ENCODE peak calls at places on chromosome 16, in four cellular contexts. F, T, D and O are unnamed samples.

GRCh38 chr16:65289022-65289421 is 167.2 kb upstream of the CDH11 start:
- DNase-seq in F (no peak), T (no peak), D (no peak), O (no peak)

GRCh38 chr16:83117810-83118209 is 491.0 kb downstream of the CDH13 start:
- DNase-seq in F (no peak), T (no peak), D (no peak), O (no peak)

GRCh38 chr16:81723098-81723723 is 55.9 kb upstream of the PLCG2 start:
- DNase-seq in F (no peak), T (peak; percentile 90), D (peak; percentile 83), O (peak; percentile 77)

GRCh38 chr16:3175157-3176153 is 12.5 kb upstream of the OR1F1 start:
- DNase-seq in F (no peak), T (no peak), D (no peak), O (peak; percentile 76)

GRCh38 chr16:74309789-74310781 is 13.5 kb downstream of the PSMD7 start:
- DNase-seq in F (no peak), T (peak; percentile 55), D (peak; percentile 66), O (peak; percentile 24)

GRCh38 chr16:84026601-84027000 is 16.0 kb downstream of the SLC38A8 start:
- DNase-seq in F (no peak), T (no peak), D (no peak), O (no peak)

GRCh38 chr16:3589441-3589921 is 12.3 kb upstream of the NLRC3 start:
- DNase-seq in F (no peak), T (no peak), D (no peak), O (no peak)

GRCh38 chr16:4800290-4801041 is 2.0 kb downstream of the ROGDI start:
- DNase-seq in F (no peak), T (no peak), D (no peak), O (no peak)

GRCh38 chr16:12314786-12315185 is 338.3 kb downstream of the SNX29 start:
- DNase-seq in F (no peak), T (no peak), D (no peak), O (no peak)

GRCh38 chr16:2470603-2471015 is 488 bp upstream of the NTN3 start:
- DNase-seq in F (no peak), T (peak; percentile 67), D (no peak), O (no peak)

GRCh38 chr16:53905028-53905427 is 201.1 kb downstream of the FTO start:
- DNase-seq in F (no peak), T (no peak), D (no peak), O (no peak)

GRCh38 chr16:85010446-85010930 is 847 bp downstream of the ZDHHC7 start:
- DNase-seq in F (no peak), T (no peak), D (no peak), O (no peak)

GRCh38 chr16:6562985-6563384 is 769.7 kb upstream of the RBFOX1 start:
- DNase-seq in F (no peak), T (no peak), D (no peak), O (no peak)

GRCh38 chr16:19771040-19771439 is 53.0 kb downstream of the IQCK start:
- DNase-seq in F (no peak), T (no peak), D (no peak), O (no peak)

GRCh38 chr16:60731329-60731728 is 1304.9 kb downstream of the CDH8 start:
- DNase-seq in F (no peak), T (no peak), D (no peak), O (no peak)

GRCh38 chr16:83975646-83976260 is 7.7 kb downstream of the NECAB2 start:
- DNase-seq in F (no peak), T (no peak), D (no peak), O (no peak)

GRCh38 chr16:31529398-31530312 is 2.0 kb downstream of the AHSP start:
- DNase-seq in F (no peak), T (no peak), D (no peak), O (no peak)

GRCh38 chr16:80117731-80118130 is 423.1 kb upstream of the DYNLRB2 start:
- DNase-seq in F (no peak), T (no peak), D (no peak), O (no peak)

GRCh38 chr16:87384162-87384999 is 805 bp upstream of the FBXO31 start:
- DNase-seq in F (no peak), T (no peak), D (peak; percentile 82), O (peak; percentile 44)

GRCh38 chr16:81779540-81780320 is 639 bp downstream of the PLCG2 start:
- DNase-seq in F (no peak), T (no peak), D (no peak), O (no peak)

GRCh38 chr16:81863630-81864352 is 84.7 kb downstream of the PLCG2 start:
- DNase-seq in F (no peak), T (peak; percentile 91), D (no peak), O (no peak)

GRCh38 chr16:84247844-84248243 is 8.0 kb upstream of the KCNG4 start:
- DNase-seq in F (no peak), T (no peak), D (no peak), O (peak; percentile 62)

GRCh38 chr16:89655062-89655643 is 2.4 kb downstream of the CHMP1A start:
- DNase-seq in F (no peak), T (no peak), D (no peak), O (no peak)

GRCh38 chr16:22928882-22929281 is 114.9 kb downstream of the HS3ST2 start:
- DNase-seq in F (no peak), T (no peak), D (no peak), O (no peak)

GRCh38 chr16:23827245-23827543 is 8.6 kb upstream of the PRKCB start:
- DNase-seq in F (no peak), T (no peak), D (no peak), O (no peak)

GRCh38 chr16:47970291-47970931 is 185.4 kb downstream of the ABCC12 start:
- DNase-seq in F (no peak), T (peak; percentile 12), D (no peak), O (no peak)

GRCh38 chr16:64412578-64413280 is 709.1 kb downstream of the CDH11 start:
- DNase-seq in F (no peak), T (no peak), D (no peak), O (no peak)

GRCh38 chr16:8310816-8311215 is 279.5 kb downstream of the TMEM114 start:
- DNase-seq in F (no peak), T (no peak), D (no peak), O (no peak)

GRCh38 chr16:75458029-75458428 is 6.5 kb downstream of the TMEM170A start:
- DNase-seq in F (no peak), T (no peak), D (no peak), O (no peak)

GRCh38 chr16:26051078-26051477 is 359.3 kb downstream of the HS3ST4 start:
- DNase-seq in F (no peak), T (no peak), D (no peak), O (no peak)

GRCh38 chr16:4109250-4109736 is 6.9 kb downstream of the ADCY9 start:
- DNase-seq in F (no peak), T (no peak), D (no peak), O (no peak)

GRCh38 chr16:3274490-3274889 is 8.8 kb upstream of the ZNF263 start:
- DNase-seq in F (no peak), T (peak; percentile 60), D (no peak), O (no peak)

GRCh38 chr16:70390774-70391173 is 44.1 kb downstream of the DDX19A start:
- DNase-seq in F (no peak), T (no peak), D (no peak), O (no peak)

GRCh38 chr16:8958344-8958808 is 5.3 kb downstream of the USP7 start:
- DNase-seq in F (no peak), T (peak; percentile 33), D (peak; percentile 62), O (peak; percentile 63)

GRCh38 chr16:12300946-12301500 is 324.5 kb downstream of the SNX29 start:
- DNase-seq in F (no peak), T (no peak), D (no peak), O (no peak)

GRCh38 chr16:81333356-81333755 is 18.6 kb downstream of the GAN start:
- DNase-seq in F (no peak), T (no peak), D (no peak), O (no peak)